ENCODE peak calls at places on chromosomes 16 and 17, in six cellular contexts. G is thyroid gland, D is kidney, Y is Calu3, L is fibroblast of lung, R is IMR-90. P is an unnamed sample.

GRCh38 chr17:52283872-52284271 is 125.4 kb upstream of the CA10 start:
- DNase-seq in G (no peak), D (no peak), Y (no peak), L (no peak), R (no peak), P (no peak)

GRCh38 chr16:24671455-24671954 is 57.9 kb upstream of the TNRC6A start:
- DNase-seq in G (no peak), D (no peak), Y (no peak), L (no peak), R (no peak), P (no peak)

GRCh38 chr17:10557422-10557821 is 8.0 kb upstream of the MYH2 start:
- DNase-seq in G (peak; percentile 47), D (no peak), Y (no peak), L (no peak), R (no peak), P (no peak)

GRCh38 chr17:82327757-82328140 is 5.8 kb downstream of the SECTM1 start:
- DNase-seq in G (no peak), D (no peak), Y (no peak), L (no peak), R (no peak), P (no peak)

GRCh38 chr16:30142672-30143346 is 19.8 kb upstream of the MAPK3 start:
- DNase-seq in G (no peak), D (no peak), Y (peak; percentile 22), L (no peak), R (no peak), P (no peak)

GRCh38 chr17:78940708-78941107 is 15.5 kb upstream of the TIMP2 start:
- DNase-seq in G (no peak), D (peak; percentile 29), Y (no peak), L (no peak), R (peak; percentile 54), P (no peak)

GRCh38 chr17:80443916-80444708 is 29.1 kb downstream of the ENDOV start:
- DNase-seq in G (no peak), D (no peak), Y (no peak), L (no peak), R (no peak), P (no peak)

GRCh38 chr17:40818733-40819527 is 3.5 kb downstream of the KRT10 start:
- DNase-seq in G (peak; percentile 74), D (peak; percentile 92), Y (peak; percentile 100), L (peak; percentile 76), R (peak; percentile 73), P (peak; percentile 44)

GRCh38 chr16:28192811-28193529 is 18.8 kb downstream of the XPO6 start:
- DNase-seq in G (no peak), D (no peak), Y (no peak), L (no peak), R (no peak), P (no peak)

GRCh38 chr16:88841521-88842307 is 15.0 kb downstream of the GALNS start:
- DNase-seq in G (no peak), D (no peak), Y (no peak), L (no peak), R (no peak), P (no peak)

GRCh38 chr17:37710344-37710886 is 34.4 kb downstream of the HNF1B start:
- DNase-seq in G (peak; percentile 34), D (peak; percentile 88), Y (peak; percentile 100), L (peak; percentile 15), R (peak; percentile 62), P (no peak)

GRCh38 chr16:30567160-30567990 is 4.1 kb downstream of the ZNF688 start:
- DNase-seq in G (no peak), D (no peak), Y (peak; percentile 18), L (no peak), R (peak; percentile 27), P (no peak)

GRCh38 chr17:40615295-40615988 is 32.2 kb downstream of the SMARCE1 start:
- DNase-seq in G (peak; percentile 54), D (peak; percentile 81), Y (peak; percentile 100), L (peak; percentile 49), R (peak; percentile 47), P (no peak)

GRCh38 chr17:8117980-8118768 is at the start of gene ALOXE3:
- DNase-seq in G (peak; percentile 43), D (peak; percentile 85), Y (peak; percentile 41), L (peak; percentile 36), R (peak; percentile 64), P (no peak)

GRCh38 chr16:85017151-85017550 is 5.8 kb upstream of the ZDHHC7 start:
- DNase-seq in G (no peak), D (peak; percentile 44), Y (no peak), L (no peak), R (peak; percentile 39), P (no peak)

GRCh38 chr16:22670044-22670536 is 143.9 kb upstream of the HS3ST2 start:
- DNase-seq in G (no peak), D (no peak), Y (no peak), L (no peak), R (no peak), P (no peak)

GRCh38 chr17:17084317-17084835 is 42.1 kb downstream of the MPRIP start:
- DNase-seq in G (no peak), D (peak; percentile 42), Y (no peak), L (no peak), R (no peak), P (no peak)

GRCh38 chr16:31084584-31085298 is 4.0 kb downstream of the PRSS53 start:
- DNase-seq in G (no peak), D (no peak), Y (no peak), L (no peak), R (no peak), P (no peak)

GRCh38 chr17:21174186-21174585 is 39.8 kb downstream of the TMEM11 start:
- DNase-seq in G (peak; percentile 29), D (no peak), Y (no peak), L (no peak), R (no peak), P (no peak)

GRCh38 chr16:86557587-86557986 is 2.6 kb upstream of the MTHFSD start:
- DNase-seq in G (no peak), D (no peak), Y (no peak), L (no peak), R (no peak), P (no peak)

GRCh38 chr16:47613251-47613650 is 152.1 kb downstream of the PHKB start:
- DNase-seq in G (no peak), D (no peak), Y (no peak), L (peak; percentile 14), R (no peak), P (no peak)
- TF ChIP-seq CTCF in G (no peak), D (no peak), Y (no peak), L (no peak), R (no peak), P (no peak)

GRCh38 chr16:5523794-5524193 is 426.2 kb upstream of the EEF2KMT start:
- DNase-seq in G (no peak), D (no peak), Y (no peak), L (no peak), R (no peak), P (no peak)
- TF ChIP-seq CTCF in G (no peak), D (no peak), Y (no peak), L (no peak), R (no peak), P (no peak)

GRCh38 chr16:75660321-75660720 is 12.7 kb downstream of the TERF2IP start:
- DNase-seq in G (no peak), D (no peak), Y (no peak), L (no peak), R (no peak), P (no peak)

GRCh38 chr16:75658175-75658574 is 10.6 kb downstream of the TERF2IP start:
- DNase-seq in G (no peak), D (no peak), Y (no peak), L (no peak), R (no peak), P (no peak)

GRCh38 chr16:75660726-75661302 is 13.2 kb downstream of the TERF2IP start:
- DNase-seq in G (no peak), D (no peak), Y (no peak), L (no peak), R (no peak), P (no peak)
- TF ChIP-seq CTCF in G (no peak), D (no peak), Y (no peak), L (no peak), R (no peak), P (no peak)

DNA sequence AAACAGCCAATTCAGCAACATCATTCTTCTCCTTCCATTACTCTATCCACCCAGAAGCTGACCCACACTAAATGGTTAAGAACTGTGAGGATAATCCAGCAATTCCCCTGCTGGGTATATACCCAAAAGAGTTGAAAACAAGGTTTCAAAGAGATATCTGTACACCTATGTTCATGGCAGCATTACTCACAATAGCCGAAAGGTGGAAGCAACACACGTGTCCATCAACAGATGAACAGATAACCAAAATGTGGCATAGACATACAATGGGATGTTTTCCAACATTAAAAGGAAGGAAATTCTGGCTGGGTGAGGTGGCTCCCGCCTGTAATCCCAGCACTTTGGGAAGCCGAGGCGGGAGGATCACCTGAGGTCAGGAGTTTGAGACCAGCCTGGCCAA is 19.9 kb downstream of the MIS12 start:
- DNase-seq in G (no peak), D (no peak), Y (no peak), L (no peak), R (no peak), P (no peak)
- TF ChIP-seq CTCF in G (no peak), D (no peak), Y (no peak), L (no peak), R (no peak), P (no peak)